ENCODE peak calls at places on chromosomes 12 and 14, in ten cellular contexts. G is stimulated activated CD4-positive, alpha-beta T cell treated with anti-CD3 and anti-CD28 coated beads, Interleukin-15, amount 100 ng/mL, for 24 hours; N is omental fat pad; O is glomerular endothelial cell; L is activated CD8-positive, alpha-beta T cell treated with anti-CD3 and anti-CD28 coated beads, Interleukin-2, amount 10 ng/mL, durations not matched to agents 7 days and 5 days; P is effector CD4-positive, alpha-beta T cell; M is NCI-H748 treated with DMSO at 0.1 percent for 48 hours; D is fibroblast of lung; C is HS-27A; V is NCI-H69. W is an unnamed sample.

GRCh38 chr14:93009471-93010117 is 86.6 kb downstream of the CHGA start:
- DNase-seq in G (no peak), N (no peak), O (no peak), L (no peak), P (no peak), M (no peak), D (no peak), C (no peak), V (peak), W (no peak)

GRCh38 chr14:105464501-105464900 is 10.1 kb upstream of the CRIP2 start:
- DNase-seq in G (no peak), N (no peak), O (no peak), L (no peak), P (no peak), M (no peak), D (no peak), C (no peak), V (no peak), W (no peak)

GRCh38 chr12:118541945-118542344 is 165.6 kb downstream of the SUDS3 start:
- DNase-seq in G (no peak), N (no peak), O (no peak), L (no peak), P (no peak), M (no peak), D (no peak), C (no peak), V (no peak), W (no peak)

GRCh38 chr12:57127101-57127709 is 1.1 kb upstream of the LRP1 start:
- DNase-seq in G (peak), N (no peak), O (no peak), L (peak), P (peak), M (peak), D (no peak), C (no peak), V (peak), W (no peak)

GRCh38 chr14:93337143-93337753 is 4.4 kb upstream of the BTBD7 start:
- DNase-seq in G (peak), N (no peak), O (no peak), L (no peak), P (no peak), M (no peak), D (no peak), C (no peak), V (no peak), W (no peak)

GRCh38 chr14:103552011-103552797 is 10.3 kb downstream of the BAG5 start:
- DNase-seq in G (no peak), N (no peak), O (no peak), L (no peak), P (no peak), M (no peak), D (peak), C (peak), V (no peak), W (no peak)

GRCh38 chr12:104201238-104202001 is 14.2 kb upstream of the TXNRD1 start:
- DNase-seq in G (peak), N (no peak), O (peak), L (peak), P (peak), M (peak), D (peak), C (no peak), V (peak), W (no peak)

GRCh38 chr14:72023128-72024042 is 91.2 kb downstream of the RGS6 start:
- DNase-seq in G (no peak), N (no peak), O (no peak), L (no peak), P (no peak), M (no peak), D (no peak), C (no peak), V (no peak), W (peak)

GRCh38 chr12:25186788-25187397 is 8.1 kb downstream of the DNAI7 start:
- DNase-seq in G (no peak), N (no peak), O (no peak), L (peak), P (no peak), M (no peak), D (peak), C (no peak), V (no peak), W (no peak)

GRCh38 chr14:30808576-30808975 is 65.8 kb upstream of the COCH start:
- DNase-seq in G (no peak), N (no peak), O (no peak), L (no peak), P (no peak), M (no peak), D (peak), C (no peak), V (no peak), W (no peak)

GRCh38 chr14:20614038-20614840 is 23.1 kb upstream of the RNASE12 start:
- DNase-seq in G (peak), N (no peak), O (no peak), L (no peak), P (no peak), M (peak), D (peak), C (no peak), V (peak), W (no peak)

GRCh38 chr12:117121456-117121855 is 22.2 kb upstream of the TESC start:
- DNase-seq in G (no peak), N (no peak), O (no peak), L (no peak), P (no peak), M (no peak), D (no peak), C (no peak), V (peak), W (no peak)

GRCh38 chr14:73752297-73752992 is 38.3 kb upstream of the PNMA1 start:
- DNase-seq in G (no peak), N (no peak), O (no peak), L (peak), P (peak), M (no peak), D (peak), C (no peak), V (peak), W (no peak)